ENCODE peak calls at places on chromosomes 13 and 19, in seven cellular contexts. K is activated CD4-positive, alpha-beta T cell treated with anti-CD3 and anti-CD28 coated beads for 24 hours; B is T-helper 1 cell; L is ELR; M is foreskin fibroblast; I is progenitor cell of endocrine pancreas; Q is germinal center. A is an unnamed sample.

GRCh38 chr13:87999791-88000190 is 328.6 kb downstream of the SLITRK5 start:
- DNase-seq in M (no peak), Q (no peak), I (no peak), B (no peak), K (no peak), L (peak), A (no peak)

GRCh38 chr19:5292453-5292842 is 48.2 kb downstream of the PTPRS start:
- DNase-seq in M (peak), I (no peak), B (no peak), K (no peak), L (no peak), Q (peak), A (no peak)

GRCh38 chr13:32733685-32734084 is 147.4 kb downstream of the PDS5B start:
- DNase-seq in L (no peak), B (no peak), M (no peak), I (no peak), Q (no peak), K (no peak), A (no peak)

GRCh38 chr19:56108447-56109195 is 12.5 kb downstream of the ZNF787 start:
- DNase-seq in K (no peak), Q (no peak), I (no peak), B (no peak), M (peak), L (no peak), A (no peak)

GRCh38 chr13:93559718-93560117 is 333.1 kb downstream of the GPC6 start:
- DNase-seq in K (no peak), M (peak), B (no peak), Q (no peak), I (no peak), L (peak), A (no peak)

GRCh38 chr13:34321986-34322385 is 504.0 kb downstream of the RFC3 start:
- DNase-seq in L (no peak), I (no peak), Q (no peak), M (no peak), B (no peak), K (no peak), A (no peak)

GRCh38 chr19:30784850-30785459 is 412.8 kb downstream of the ZNF536 start:
- DNase-seq in Q (peak), K (peak), L (peak), M (peak), I (no peak), B (peak), A (no peak)

GRCh38 chr19:4328243-4328990 is 10.2 kb downstream of the STAP2 start:
- DNase-seq in L (peak), K (peak), M (peak), Q (peak), B (peak), I (peak), A (peak)

GRCh38 chr13:92938481-92939020 is 288.1 kb upstream of the GPC6 start:
- DNase-seq in I (no peak), K (no peak), Q (no peak), B (no peak), L (no peak), M (no peak), A (no peak)

GRCh38 chr19:1854032-1854541 is 5.8 kb upstream of the REXO1 start:
- DNase-seq in K (no peak), L (no peak), I (no peak), Q (no peak), M (no peak), B (no peak), A (no peak)

GRCh38 chr19:14383556-14383897 is 2.3 kb downstream of the ADGRE5 start:
- DNase-seq in L (peak), Q (no peak), B (no peak), K (no peak), M (peak), I (no peak), A (no peak)

GRCh38 chr13:114130708-114131580 is 1.5 kb downstream of the RASA3 start:
- DNase-seq in I (no peak), B (peak), K (no peak), Q (peak), L (peak), M (peak), A (no peak)

GRCh38 chr19:52170863-52171320 is 529 bp downstream of the ZNF836 start:
- DNase-seq in B (no peak), K (no peak), I (peak), L (no peak), M (peak), Q (peak), A (no peak)

GRCh38 chr19:49094505-49095482 is 9.5 kb downstream of the SNRNP70 start:
- DNase-seq in Q (no peak), L (no peak), I (no peak), B (no peak), M (no peak), K (no peak), A (no peak)

GRCh38 chr13:113970810-113971470 is 2.9 kb downstream of the C13orf46 start:
- DNase-seq in L (no peak), Q (no peak), M (peak), K (no peak), I (no peak), B (no peak), A (no peak)

GRCh38 chr13:78596701-78597550 is 6.4 kb downstream of the POU4F1 start:
- DNase-seq in B (no peak), M (peak), L (no peak), K (no peak), I (no peak), Q (no peak), A (no peak)

GRCh38 chr13:42836930-42837329 is 55.5 kb downstream of the FAM216B start:
- DNase-seq in Q (no peak), K (no peak), L (peak), B (no peak), I (no peak), M (peak), A (no peak)

GRCh38 chr19:23972161-23972560 is 57.5 kb downstream of the ZNF726 start:
- DNase-seq in M (no peak), K (no peak), L (no peak), Q (no peak), B (no peak), I (no peak), A (no peak)

GRCh38 chr19:49857061-49857833 is 6.3 kb downstream of the PTOV1 start:
- DNase-seq in K (no peak), Q (no peak), B (no peak), I (no peak), L (no peak), M (no peak), A (no peak)

GRCh38 chr19:17021793-17022590 is 4.6 kb downstream of the CPAMD8 start:
- DNase-seq in L (peak), K (no peak), B (no peak), Q (no peak), I (no peak), M (peak), A (no peak)

GRCh38 chr13:75407473-75407872 is 74.5 kb downstream of the TBC1D4 start:
- DNase-seq in K (no peak), Q (no peak), I (no peak), M (no peak), L (no peak), B (no peak), A (no peak)

GRCh38 chr19:34962281-34962944 is 1.6 kb downstream of the ZNF792 start:
- DNase-seq in L (peak), Q (no peak), I (no peak), K (no peak), B (no peak), M (no peak), A (no peak)

GRCh38 chr19:14081797-14082674 is 3.5 kb downstream of the C19orf67 start:
- DNase-seq in L (peak), Q (no peak), K (no peak), B (no peak), M (peak), I (no peak), A (no peak)

GRCh38 chr13:111893071-111893606 is 173.8 kb upstream of the SOX1 start:
- DNase-seq in L (no peak), I (peak), K (no peak), B (no peak), M (no peak), Q (no peak), A (no peak)

GRCh38 chr13:62337109-62337880 is 921.6 kb upstream of the PCDH20 start:
- DNase-seq in L (no peak), K (no peak), Q (no peak), I (no peak), M (no peak), B (no peak), A (no peak)

GRCh38 chr13:105240356-105240755 is 1295.1 kb downstream of the EFNB2 start:
- DNase-seq in M (no peak), K (no peak), L (no peak), I (no peak), Q (no peak), B (no peak), A (no peak)

GRCh38 chr19:55179570-55180484 is at the start of gene SYT5:
- DNase-seq in L (peak), I (peak), B (no peak), Q (peak), K (peak), M (peak), A (no peak)

GRCh38 chr19:46824887-46825730 is 25.5 kb downstream of the AP2S1 start:
- DNase-seq in Q (peak), L (no peak), M (no peak), B (no peak), I (no peak), K (no peak), A (no peak)

GRCh38 chr13:114024603-114025431 is 50.9 kb upstream of the C13orf46 start:
- DNase-seq in B (no peak), Q (peak), L (no peak), M (no peak), I (no peak), K (no peak), A (no peak)

GRCh38 chr13:41407380-41407779 is 50.0 kb upstream of the RGCC start:
- DNase-seq in Q (no peak), L (peak), K (no peak), M (peak), I (no peak), B (no peak), A (no peak)

GRCh38 chr19:30074741-30075460 is 132.9 kb downstream of the URI1 start:
- DNase-seq in Q (no peak), M (no peak), B (no peak), L (no peak), I (no peak), K (no peak), A (no peak)

GRCh38 chr19:41408256-41408655 is 10.6 kb downstream of the BCKDHA start:
- DNase-seq in Q (no peak), L (no peak), M (no peak), K (no peak), I (no peak), B (no peak), A (no peak)

GRCh38 chr13:113490496-113491417 is at the start of gene DCUN1D2:
- DNase-seq in B (peak), L (peak), Q (peak), K (peak), M (peak), I (peak), A (peak)

GRCh38 chr19:16801599-16801998 is 27.6 kb upstream of the SIN3B start:
- DNase-seq in K (no peak), I (no peak), Q (no peak), B (no peak), L (peak), M (peak), A (no peak)

GRCh38 chr13:50732712-50733111 is 110.8 kb downstream of the DLEU7 start:
- DNase-seq in Q (no peak), L (peak), M (peak), I (no peak), B (no peak), K (no peak), A (no peak)

GRCh38 chr13:44854264-44855060 is 134.8 kb downstream of the NUFIP1 start:
- DNase-seq in I (no peak), L (no peak), M (no peak), K (no peak), B (no peak), Q (no peak), A (no peak)

A was measured in GOT3.